ENCODE peak calls at places on chromosomes 1 and 21, in seven cellular contexts. E is IMR-90, O is GM23248, W is endodermal cell, G is fibroblast of lung, I is PC-3, Q is neuronal stem cell. P is an unnamed sample. For H3K4me1, the result is how much of the 10 kb centered on the place peaks cover.

GRCh38 chr1:93629101-93630059 is 52.3 kb downstream of the BCAR3 start:
- DNase-seq in E (peak), O (peak), W (no peak), G (peak), I (peak), Q (peak), P (peak)

GRCh38 chr1:111737216-111738132 is 1.7 kb downstream of the INKA2 start:
- DNase-seq in E (no peak), O (no peak), W (no peak), G (no peak), I (no peak), Q (no peak), P (no peak)

GRCh38 chr1:1425753-1426495 is 4.8 kb upstream of the ANKRD65 start:
- DNase-seq in E (no peak), O (no peak), W (peak), G (no peak), I (no peak), Q (no peak), P (no peak)

GRCh38 chr1:58204284-58204683 is 342.2 kb downstream of the OMA1 start:
- DNase-seq in E (no peak), O (peak), W (peak), G (no peak), I (no peak), Q (peak), P (no peak)

GRCh38 chr1:210376836-210377377 is 48.2 kb downstream of the HHAT start:
- DNase-seq in E (peak), O (no peak), W (no peak), G (no peak), I (peak), Q (no peak), P (no peak)

GRCh38 chr1:47616036-47616435 is 178.2 kb downstream of the FOXD2 start:
- DNase-seq in E (no peak), O (no peak), W (peak), G (no peak), I (no peak), Q (no peak), P (no peak)

GRCh38 chr1:18175530-18176377 is 68.2 kb downstream of the IGSF21 start:
- DNase-seq in E (no peak), O (no peak), W (peak), G (no peak), I (no peak), Q (no peak), P (no peak)

GRCh38 chr21:39483917-39484316 is 32.1 kb downstream of the SH3BGR start:
- DNase-seq in E (peak), O (peak), W (no peak), G (peak), I (peak), Q (no peak), P (peak)

GRCh38 chr1:211951856-211952255 is 83.5 kb downstream of the INTS7 start:
- DNase-seq in E (peak), O (peak), W (no peak), G (peak), I (peak), Q (no peak), P (peak)

GRCh38 chr1:47852006-47852686 is 145.0 kb downstream of the TRABD2B start:
- DNase-seq in E (no peak), O (no peak), W (peak), G (no peak), I (no peak), Q (no peak), P (no peak)

GRCh38 chr1:1033009-1033587 is 13.2 kb downstream of the AGRN start:
- DNase-seq in E (peak), O (peak), W (peak), G (peak), I (no peak), Q (peak), P (peak)

GRCh38 chr1:20370628-20371200 is 80.0 kb downstream of the VWA5B1 start:
- DNase-seq in E (no peak), O (no peak), W (no peak), G (no peak), I (no peak), Q (no peak), P (peak)

GRCh38 chr1:64549464-64550239 is 79.7 kb downstream of the CACHD1 start:
- DNase-seq in E (no peak), O (no peak), W (no peak), G (no peak), I (no peak), Q (no peak), P (no peak)

GRCh38 chr1:45326627-45327591 is at the start of gene HPDL:
- DNase-seq in E (peak), O (peak), W (peak), G (peak), I (no peak), Q (peak), P (peak)

GRCh38 chr1:57883145-57883699 is 459.4 kb upstream of the DAB1 start:
- DNase-seq in E (no peak), O (no peak), W (no peak), G (no peak), I (no peak), Q (no peak), P (no peak)

GRCh38 chr1:12097321-12097720 is 34.2 kb downstream of the TNFRSF8 start:
- DNase-seq in E (peak), O (peak), W (no peak), G (no peak), I (peak), Q (no peak), P (peak)

GRCh38 chr21:28283652-28284490 is 708.8 kb downstream of the LTN1 start:
- DNase-seq in E (peak), O (peak), W (no peak), G (peak), I (peak), Q (no peak), P (peak)

GRCh38 chr1:238409947-238410346 is 519.2 kb upstream of the ZP4 start:
- DNase-seq in E (peak), O (peak), W (no peak), G (peak), I (no peak), Q (no peak), P (peak)

GRCh38 chr1:111739222-111739983 is at the start of gene INKA2:
- DNase-seq in E (peak), O (peak), W (peak), G (peak), I (peak), Q (peak), P (peak)

GRCh38 chr1:54356680-54357147 is 49.5 kb downstream of the SSBP3 start:
- DNase-seq in E (no peak), O (no peak), W (no peak), G (no peak), I (no peak), Q (no peak), P (no peak)

GRCh38 chr1:110007045-110007444 is 22.5 kb downstream of the AHCYL1 start:
- DNase-seq in E (no peak), O (no peak), W (no peak), G (no peak), I (no peak), Q (no peak), P (no peak)

GRCh38 chr21:30306821-30307330 is 13.2 kb downstream of the KRTAP26-1 start:
- DNase-seq in E (no peak), O (no peak), W (no peak), G (no peak), I (no peak), Q (no peak), P (no peak)

GRCh38 chr1:99282536-99282935 is 18.2 kb downstream of the PLPPR4 start:
- DNase-seq in E (no peak), O (no peak), W (no peak), G (no peak), I (no peak), Q (no peak), P (no peak)

GRCh38 chr1:204621996-204622395 is 63.5 kb downstream of the LRRN2 start:
- DNase-seq in E (no peak), O (no peak), W (no peak), G (no peak), I (no peak), Q (no peak), P (no peak)

GRCh38 chr1:158124034-158124433 is 56.7 kb upstream of the CD1D start:
- DNase-seq in E (peak), O (no peak), W (peak), G (no peak), I (peak), Q (no peak), P (no peak)

GRCh38 chr1:207077470-207078377 is 10.9 kb upstream of the C4BPB start:
- DNase-seq in E (peak), O (peak), W (peak), G (peak), I (peak), Q (peak), P (peak)

GRCh38 chr1:39178541-39179431 is 25.7 kb upstream of the MACF1 start:
- DNase-seq in E (peak), O (peak), W (no peak), G (no peak), I (peak), Q (no peak), P (peak)

GRCh38 chr1:226064168-226064815 is 1.8 kb downstream of the H3-3A start:
- DNase-seq in E (no peak), O (peak), W (peak), G (peak), I (peak), Q (no peak), P (peak)

GRCh38 chr1:219585837-219586465 is 27.0 kb downstream of the ZC3H11B start:
- DNase-seq in E (no peak), O (no peak), W (no peak), G (no peak), I (no peak), Q (no peak), P (no peak)

GRCh38 chr1:181094813-181095212 is 6.3 kb downstream of the IER5 start:
- DNase-seq in E (peak), O (peak), W (no peak), G (peak), I (no peak), Q (no peak), P (peak)

GRCh38 chr1:8162168-8162567 is 136.1 kb upstream of the ERRFI1 start:
- DNase-seq in E (no peak), O (no peak), W (no peak), G (no peak), I (no peak), Q (no peak), P (no peak)

GRCh38 chr1:156502749-156503671 is 2.4 kb upstream of the MEF2D start:
- DNase-seq in E (peak), O (peak), W (peak), G (peak), I (peak), Q (no peak), P (peak)

GRCh38 chr1:81760487-81761097 is 40.1 kb upstream of the ADGRL2 start:
- DNase-seq in E (peak), O (peak), W (no peak), G (peak), I (peak), Q (no peak), P (peak)

GRCh38 chr1:29586991-29587745 is 350.8 kb downstream of the PTPRU start:
- DNase-seq in E (peak), O (peak), W (peak), G (peak), I (peak), Q (no peak), P (no peak)

GRCh38 chr21:41365377-41366107 is 3.7 kb downstream of the MX2 start:
- DNase-seq in E (no peak), O (no peak), W (peak), G (no peak), I (no peak), Q (no peak), P (no peak)

GRCh38 chr21:42527489-42528158 is 14.0 kb downstream of the SLC37A1 start:
- DNase-seq in E (no peak), O (no peak), W (no peak), G (no peak), I (no peak), Q (no peak), P (no peak)

GRCh38 chr1:186982116-186982515 is 153.4 kb downstream of the PLA2G4A start:
- DNase-seq in E (no peak), O (no peak), W (no peak), G (no peak), I (no peak), Q (no peak), P (no peak)

GRCh38 chr1:52403566-52404115 is 582 bp downstream of the ORC1 start:
- DNase-seq in E (peak), O (peak), W (peak), G (peak), I (peak), Q (peak), P (peak)

GRCh38 chr1:24951810-24952412 is 21.8 kb upstream of the RUNX3 start:
- DNase-seq in E (peak), O (no peak), W (no peak), G (no peak), I (no peak), Q (no peak), P (no peak)
- H3K4me1 ChIP-seq in E (under half), O (under half), W (under half), G (under half), I (under half), Q (under half), P (under half)

GRCh38 chr1:214289574-214290272 is 8.8 kb downstream of the SMYD2 start:
- DNase-seq in E (no peak), O (no peak), W (peak), G (no peak), I (no peak), Q (no peak), P (no peak)
- H3K9ac ChIP-seq in E (no peak), O (no peak), W (no peak), G (no peak), I (no peak), Q (no peak), P (no peak)

GRCh38 chr1:26280333-26281042 is 602 bp downstream of the SH3BGRL3 start:
- DNase-seq in E (peak), O (peak), W (peak), G (no peak), I (peak), Q (no peak), P (peak)

GRCh38 chr1:26277719-26278118 is 2.2 kb upstream of the SH3BGRL3 start:
- DNase-seq in E (no peak), O (peak), W (no peak), G (no peak), I (peak), Q (no peak), P (no peak)

GRCh38 chr1:26278303-26278702 is 1.6 kb upstream of the SH3BGRL3 start:
- DNase-seq in E (peak), O (peak), W (no peak), G (peak), I (peak), Q (no peak), P (peak)

GRCh38 chr1:26279598-26280332 is at the start of gene SH3BGRL3:
- DNase-seq in E (peak), O (peak), W (peak), G (peak), I (peak), Q (peak), P (peak)

GRCh38 chr1:26278835-26279597 is 870 bp upstream of the SH3BGRL3 start:
- DNase-seq in E (peak), O (peak), W (no peak), G (peak), I (peak), Q (no peak), P (peak)
- H3K4me3 ChIP-seq in E (peak), O (peak), W (peak), G (peak), I (peak), Q (peak), P (peak)

GRCh38 chr1:32873484-32873883 is 2.8 kb upstream of the FNDC5 start:
- DNase-seq in E (no peak), O (no peak), W (no peak), G (no peak), I (no peak), Q (no peak), P (no peak)
- H3K4me1 ChIP-seq in E (under half), O (under half), W (under half), G (under half), I (under half), Q (under half), P (under half)

GRCh38 chr1:77831566-77831965 is 52.1 kb downstream of the MIGA1 start:
- DNase-seq in E (peak), O (peak), W (no peak), G (peak), I (no peak), Q (no peak), P (peak)

GRCh38 chr1:77833521-77834100 is 54.2 kb downstream of the MIGA1 start:
- DNase-seq in E (no peak), O (peak), W (no peak), G (no peak), I (no peak), Q (no peak), P (no peak)

GRCh38 chr1:77831976-77832695 is 52.7 kb downstream of the MIGA1 start:
- DNase-seq in E (peak), O (peak), W (no peak), G (peak), I (peak), Q (no peak), P (peak)

GRCh38 chr1:77830946-77831345 is 51.5 kb downstream of the MIGA1 start:
- DNase-seq in E (no peak), O (no peak), W (no peak), G (no peak), I (no peak), Q (no peak), P (no peak)

GRCh38 chr1:77832889-77833288 is 53.4 kb downstream of the MIGA1 start:
- DNase-seq in E (peak), O (peak), W (no peak), G (peak), I (peak), Q (no peak), P (peak)
- H3K9ac ChIP-seq in E (no peak), O (peak), W (no peak), G (no peak), I (no peak), Q (no peak), P (peak)

DNA sequence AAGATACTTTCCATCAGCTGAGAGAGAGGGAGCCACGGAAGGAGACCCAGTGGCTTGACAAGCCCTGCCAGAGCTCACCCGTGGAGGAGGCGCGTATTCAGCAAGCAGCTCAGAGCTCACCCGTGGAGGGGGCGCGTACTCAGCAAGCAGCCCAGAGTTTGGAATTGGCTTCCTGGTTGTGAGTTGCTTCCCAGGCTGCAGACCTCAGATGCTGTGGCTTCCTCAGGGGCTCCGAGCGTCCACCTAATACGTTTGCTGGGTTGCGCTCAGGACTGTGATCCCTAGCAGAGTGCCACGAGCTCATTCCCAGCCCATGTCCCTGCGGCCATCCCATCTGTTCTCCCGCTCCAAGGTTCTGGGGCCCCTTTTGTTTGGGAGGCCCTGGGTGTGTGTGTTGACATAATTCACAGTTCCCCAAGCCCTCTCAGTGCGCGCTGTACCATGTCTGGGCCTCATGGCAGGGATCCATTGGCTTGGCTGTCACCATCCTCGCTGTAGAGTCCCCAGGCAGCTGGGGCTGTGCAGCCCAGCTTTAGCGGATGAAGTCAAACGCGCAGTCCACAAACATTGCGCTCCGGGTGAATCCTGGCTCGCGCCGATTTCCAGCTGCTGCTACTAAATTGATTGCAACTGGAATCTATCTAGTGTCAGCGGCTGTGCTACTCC is 3.6 kb downstream of the AJAP1 start:
- DNase-seq in E (no peak), O (no peak), W (peak), G (no peak), I (no peak), Q (no peak), P (no peak)
- H3K4me3 ChIP-seq in E (no peak), O (no peak), W (peak), G (no peak), I (no peak), Q (no peak), P (no peak)

DNA sequence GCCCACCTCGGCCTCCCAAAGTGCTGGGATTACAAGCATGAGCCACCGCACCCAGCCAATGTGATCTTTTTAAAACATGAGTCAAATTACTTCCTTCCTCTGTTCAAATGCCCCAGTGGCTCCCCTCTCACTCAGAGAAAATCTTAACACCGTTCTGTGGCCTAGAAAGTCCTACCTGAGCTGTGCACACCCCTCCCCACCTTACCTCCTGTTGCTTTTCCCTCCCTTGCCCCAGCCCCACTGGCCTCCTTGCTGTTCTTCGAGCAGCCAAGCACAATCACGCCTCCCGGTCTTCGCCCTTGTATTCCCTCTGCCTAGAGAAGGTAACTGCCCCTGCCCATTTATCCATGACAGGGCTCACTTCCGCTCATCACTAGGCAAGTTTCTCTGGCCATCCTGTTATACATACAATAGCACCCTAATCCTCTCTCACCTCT is 62.6 kb upstream of the RPL11 start:
- DNase-seq in E (no peak), O (no peak), W (peak), G (no peak), I (no peak), Q (no peak), P (no peak)
- H3K4me1 ChIP-seq in E (under half), O (under half), W (under half), G (under half), I (under half), Q (under half), P (under half)

P was measured in adipocyte.